ENCODE peak calls at places on chromosomes 1 and 21, in seven cellular contexts. W is GM12865, U is OCI-LY7, G is cardiac fibroblast, Z is coronary artery, H is lower lobe of right lung, Q is AG04449. E is an unnamed sample.

GRCh38 chr1:168556647-168557046 is 12.8 kb upstream of the XCL2 start:
- DNase-seq in W (no peak), U (no peak), G (no peak), Z (no peak), H (no peak), Q (no peak), E (no peak)

GRCh38 chr1:153366261-153366660 is 8.6 kb downstream of the S100A9 start:
- DNase-seq in W (no peak), U (no peak), G (no peak), Z (peak), H (no peak), Q (no peak), E (no peak)

GRCh38 chr1:93448292-93448982 is 519 bp downstream of the FNBP1L start:
- DNase-seq in W (no peak), U (no peak), G (peak), Z (no peak), H (peak), Q (no peak), E (no peak)

GRCh38 chr21:36092676-36093075 is 22.9 kb downstream of the CBR1 start:
- DNase-seq in W (no peak), U (no peak), G (no peak), Z (no peak), H (no peak), Q (no peak), E (no peak)

GRCh38 chr1:16727190-16728111 is 12.9 kb upstream of the RNU1-4 start:
- DNase-seq in W (peak), U (peak), G (peak), Z (peak), H (no peak), Q (no peak), E (peak)

GRCh38 chr1:84889437-84889836 is 3.6 kb downstream of the LPAR3 start:
- DNase-seq in W (no peak), U (no peak), G (peak), Z (no peak), H (no peak), Q (no peak), E (no peak)

GRCh38 chr1:54118704-54119103 is 34.1 kb downstream of the CDCP2 start:
- DNase-seq in W (no peak), U (no peak), G (peak), Z (no peak), H (no peak), Q (peak), E (peak)

GRCh38 chr21:42527489-42528158 is 14.0 kb downstream of the SLC37A1 start:
- DNase-seq in W (peak), U (peak), G (no peak), Z (peak), H (no peak), Q (no peak), E (no peak)

GRCh38 chr1:203601717-203602309 is 24.8 kb upstream of the ATP2B4 start:
- DNase-seq in W (no peak), U (no peak), G (no peak), Z (no peak), H (no peak), Q (no peak), E (no peak)

GRCh38 chr1:78840447-78841251 is 165.9 kb downstream of the ADGRL4 start:
- DNase-seq in W (peak), U (no peak), G (peak), Z (no peak), H (no peak), Q (peak), E (peak)

GRCh38 chr1:44200336-44200735 is 12.9 kb upstream of the DMAP1 start:
- DNase-seq in W (no peak), U (no peak), G (no peak), Z (no peak), H (no peak), Q (no peak), E (no peak)

GRCh38 chr1:68141801-68142440 is 90.4 kb downstream of the WLS start:
- DNase-seq in W (no peak), U (no peak), G (peak), Z (no peak), H (no peak), Q (no peak), E (no peak)

GRCh38 chr1:84152649-84153056 is 8.6 kb downstream of the PRKACB start:
- DNase-seq in W (peak), U (peak), G (peak), Z (no peak), H (no peak), Q (no peak), E (no peak)

GRCh38 chr21:34558166-34558565 is 46.2 kb upstream of the KCNE1 start:
- DNase-seq in W (no peak), U (no peak), G (no peak), Z (no peak), H (no peak), Q (no peak), E (no peak)

GRCh38 chr1:204448321-204448964 is 36.8 kb upstream of the PPP1R15B start:
- DNase-seq in W (peak), U (peak), G (no peak), Z (no peak), H (no peak), Q (no peak), E (no peak)

GRCh38 chr21:36773111-36773510 is 74.2 kb downstream of the SIM2 start:
- DNase-seq in W (no peak), U (no peak), G (peak), Z (peak), H (peak), Q (no peak), E (peak)

GRCh38 chr1:116503535-116504307 is 67.1 kb downstream of the CD58 start:
- DNase-seq in W (peak), U (no peak), G (no peak), Z (no peak), H (no peak), Q (no peak), E (no peak)

GRCh38 chr1:213669964-213670691 is 317.6 kb upstream of the PROX1 start:
- DNase-seq in W (no peak), U (peak), G (no peak), Z (no peak), H (no peak), Q (no peak), E (no peak)

GRCh38 chr1:42742141-42742540 is 2.1 kb upstream of the CLDN19 start:
- DNase-seq in W (no peak), U (no peak), G (no peak), Z (no peak), H (no peak), Q (no peak), E (no peak)

GRCh38 chr1:235411489-235412486 is 44.6 kb downstream of the TBCE start:
- DNase-seq in W (no peak), U (no peak), G (no peak), Z (no peak), H (no peak), Q (no peak), E (no peak)

GRCh38 chr1:183231545-183231944 is 45.5 kb downstream of the LAMC2 start:
- DNase-seq in W (no peak), U (no peak), G (no peak), Z (no peak), H (no peak), Q (no peak), E (no peak)

GRCh38 chr1:94102126-94102525 is 18.8 kb downstream of the ABCA4 start:
- DNase-seq in W (no peak), U (no peak), G (no peak), Z (no peak), H (no peak), Q (no peak), E (no peak)

GRCh38 chr1:200334661-200335256 is 75.1 kb downstream of the ZNF281 start:
- DNase-seq in W (no peak), U (no peak), G (no peak), Z (no peak), H (no peak), Q (no peak), E (no peak)

GRCh38 chr1:201224671-201225400 is 34.2 kb downstream of the IGFN1 start:
- DNase-seq in W (no peak), U (no peak), G (no peak), Z (peak), H (no peak), Q (no peak), E (peak)

GRCh38 chr1:155124503-155125463 is 2.9 kb upstream of the EFNA1 start:
- DNase-seq in W (no peak), U (no peak), G (peak), Z (no peak), H (peak), Q (no peak), E (peak)

GRCh38 chr21:42062543-42063022 is 8.5 kb upstream of the UMODL1 start:
- DNase-seq in W (peak), U (peak), G (no peak), Z (no peak), H (peak), Q (no peak), E (no peak)

GRCh38 chr1:168783424-168783823 is 54.4 kb upstream of the DPT start:
- DNase-seq in W (no peak), U (no peak), G (no peak), Z (no peak), H (no peak), Q (no peak), E (no peak)

GRCh38 chr1:177945943-177946650 is 23.8 kb downstream of the SEC16B start:
- DNase-seq in W (peak), U (peak), G (peak), Z (no peak), H (no peak), Q (no peak), E (peak)

GRCh38 chr1:208149776-208150514 is 94.2 kb downstream of the PLXNA2 start:
- DNase-seq in W (no peak), U (no peak), G (peak), Z (no peak), H (no peak), Q (no peak), E (peak)

GRCh38 chr1:204928671-204929486 is 58.2 kb downstream of the NFASC start:
- DNase-seq in W (no peak), U (no peak), G (no peak), Z (peak), H (no peak), Q (no peak), E (no peak)

GRCh38 chr1:25232866-25233784 is 823 bp upstream of the SYF2 start:
- DNase-seq in W (peak), U (peak), G (peak), Z (peak), H (peak), Q (peak), E (peak)

GRCh38 chr1:243712890-243713425 is 137.1 kb downstream of the AKT3 start:
- DNase-seq in W (no peak), U (no peak), G (no peak), Z (no peak), H (no peak), Q (no peak), E (no peak)

DNA sequence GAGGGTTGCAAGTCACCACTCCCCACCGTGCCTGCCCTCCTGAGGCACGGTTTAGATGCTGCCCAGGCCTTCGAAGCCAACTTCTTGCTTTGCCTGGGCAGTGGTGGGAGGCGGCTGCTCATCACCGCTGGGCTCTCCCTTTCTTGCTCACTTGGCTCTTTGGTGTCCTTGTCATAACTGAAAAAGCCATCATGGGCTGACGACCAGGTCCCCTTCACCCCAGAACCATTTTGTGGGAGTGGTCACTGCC is 18.2 kb upstream of the KANK4 start:
- DNase-seq in W (no peak), U (no peak), G (no peak), Z (no peak), H (no peak), Q (no peak), E (no peak)
- H3K4me3 ChIP-seq in W (no peak), U (no peak), G (no peak), Z (peak), H (no peak), Q (no peak), E (no peak)

GRCh38 chr1:112954945-112955677 is 885 bp downstream of the SLC16A1 start:
- DNase-seq in W (peak), U (peak), G (peak), Z (peak), H (peak), Q (no peak), E (peak)

GRCh38 chr1:112956503-112957132 is 622 bp upstream of the SLC16A1 start:
- DNase-seq in W (peak), U (peak), G (no peak), Z (peak), H (peak), Q (no peak), E (peak)

GRCh38 chr1:112957133-112957812 is 1.3 kb upstream of the SLC16A1 start:
- DNase-seq in W (peak), U (peak), G (peak), Z (no peak), H (no peak), Q (peak), E (peak)

GRCh38 chr1:112955678-112956502 is at the start of gene SLC16A1:
- DNase-seq in W (peak), U (peak), G (peak), Z (peak), H (peak), Q (peak), E (peak)

DNA sequence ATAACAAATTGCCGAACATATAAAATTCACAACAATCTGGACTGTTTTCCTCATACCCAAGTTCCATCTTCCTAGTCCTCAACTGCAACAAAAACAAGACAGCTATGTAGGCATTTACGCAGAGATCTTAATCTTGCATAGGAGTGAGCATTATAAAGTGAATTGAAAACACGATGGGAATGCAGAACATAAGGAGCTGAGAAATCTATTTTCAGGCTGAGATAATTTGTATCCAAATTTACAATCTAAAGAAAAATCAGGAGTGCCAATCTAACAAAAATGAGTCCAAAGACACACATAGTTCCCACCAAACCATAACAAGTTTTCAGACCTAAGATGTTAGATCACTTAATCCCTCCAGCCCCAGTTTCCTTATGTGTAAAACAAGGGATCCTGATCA is 1.9 kb downstream of the SLC16A1 start:
- DNase-seq in W (no peak), U (no peak), G (no peak), Z (no peak), H (no peak), Q (no peak), E (no peak)
- TF ChIP-seq CTCF in W (no peak), U (no peak), G (no peak), Z (no peak), H (no peak), Q (no peak), E (no peak)

GRCh38 chr1:55421317-55421716 is 206.2 kb upstream of the USP24 start:
- DNase-seq in W (no peak), U (no peak), G (peak), Z (no peak), H (no peak), Q (no peak), E (no peak)

GRCh38 chr1:55418625-55419024 is 203.5 kb upstream of the USP24 start:
- DNase-seq in W (no peak), U (no peak), G (no peak), Z (no peak), H (no peak), Q (no peak), E (no peak)

GRCh38 chr1:55420866-55421265 is 205.7 kb upstream of the USP24 start:
- DNase-seq in W (no peak), U (no peak), G (peak), Z (no peak), H (no peak), Q (no peak), E (no peak)

GRCh38 chr1:55418208-55418607 is 203.0 kb upstream of the USP24 start:
- DNase-seq in W (no peak), U (no peak), G (no peak), Z (no peak), H (no peak), Q (no peak), E (no peak)

DNA sequence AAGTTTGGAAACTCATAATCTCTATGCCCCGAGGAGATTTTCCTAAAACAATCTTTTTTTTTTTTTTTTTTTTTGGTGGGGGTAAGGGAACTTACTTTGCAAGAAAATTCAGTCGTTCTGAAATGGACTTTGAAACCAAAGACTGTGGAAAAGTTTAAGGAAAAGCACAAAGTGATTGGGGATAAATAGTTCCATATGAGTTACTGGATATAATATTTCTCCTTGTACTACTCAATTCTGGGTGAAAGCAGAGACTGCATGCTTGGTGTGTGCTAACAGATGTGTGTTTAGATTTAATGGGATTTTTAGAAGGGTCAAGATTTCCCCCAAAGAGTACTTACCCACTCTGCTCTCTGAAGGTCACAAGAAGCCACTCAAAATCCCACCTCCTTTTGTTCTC is 204.9 kb upstream of the USP24 start:
- DNase-seq in W (no peak), U (no peak), G (no peak), Z (no peak), H (no peak), Q (no peak), E (no peak)
- H3K4me3 ChIP-seq in W (no peak), U (no peak), G (no peak), Z (no peak), H (no peak), Q (no peak), E (no peak)

GRCh38 chr1:109024651-109025050 is 17.3 kb downstream of the WDR47 start:
- DNase-seq in W (no peak), U (no peak), G (no peak), Z (no peak), H (no peak), Q (no peak), E (peak)

GRCh38 chr1:109025691-109026090 is 16.2 kb downstream of the WDR47 start:
- DNase-seq in W (no peak), U (no peak), G (no peak), Z (no peak), H (no peak), Q (no peak), E (no peak)

GRCh38 chr1:109027841-109028240 is 14.1 kb downstream of the WDR47 start:
- DNase-seq in W (no peak), U (no peak), G (no peak), Z (no peak), H (no peak), Q (no peak), E (no peak)
- TF ChIP-seq CTCF in W (no peak), U (peak), G (peak), Z (no peak), H (peak), Q (no peak), E (no peak)

DNA sequence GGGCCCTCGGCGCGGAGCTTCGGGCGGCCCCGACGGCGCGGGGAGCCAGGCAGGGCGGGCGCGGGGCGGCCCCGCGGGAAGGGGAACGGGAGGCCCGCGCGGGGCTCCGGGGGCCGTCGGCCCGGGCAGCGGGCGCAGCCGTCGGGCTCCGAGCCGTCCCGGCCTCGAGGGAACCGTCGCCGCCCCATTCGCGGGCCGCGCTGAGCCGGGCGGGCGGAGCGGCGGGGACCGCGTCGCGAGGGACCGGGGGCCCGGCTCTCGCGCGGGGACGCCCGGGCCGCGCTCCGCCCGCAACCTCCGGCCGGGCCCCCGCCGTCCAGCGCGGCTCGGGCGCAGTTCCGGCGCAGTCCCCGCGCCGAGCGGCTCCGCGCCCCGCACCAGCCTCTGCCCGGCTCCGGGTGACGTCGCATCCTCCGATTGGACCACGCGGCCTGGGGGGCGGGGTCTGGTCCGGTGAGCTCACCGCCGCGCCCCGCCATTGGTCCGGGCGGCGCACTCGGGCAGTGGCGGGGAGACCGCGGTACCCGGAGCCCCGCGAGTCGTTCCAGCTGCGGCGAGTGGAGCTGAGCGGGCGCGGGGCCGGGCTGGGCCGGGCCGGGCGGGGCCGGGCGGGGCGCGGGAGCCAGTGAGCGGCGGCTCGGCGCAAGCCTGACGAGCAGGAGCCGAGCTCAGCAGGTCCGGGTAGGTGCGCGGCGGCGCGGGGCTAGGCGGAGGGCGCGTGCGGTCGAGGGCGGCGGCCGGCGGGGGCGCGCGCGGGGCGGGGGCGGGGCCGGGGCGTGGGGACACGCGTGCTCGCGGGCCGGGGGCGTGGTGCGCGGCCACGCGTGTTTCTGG is 66.7 kb upstream of the VAMP3 start:
- DNase-seq in W (peak), U (no peak), G (peak), Z (peak), H (peak), Q (peak), E (peak)
- H3K4me3 ChIP-seq in W (no peak), U (no peak), G (no peak), Z (peak), H (peak), Q (peak), E (peak)

GRCh38 chr1:195735140-195735539 is 873.1 kb downstream of the KCNT2 start:
- DNase-seq in W (no peak), U (no peak), G (no peak), Z (no peak), H (no peak), Q (no peak), E (no peak)

GRCh38 chr1:195733408-195733807 is 874.8 kb downstream of the KCNT2 start:
- DNase-seq in W (no peak), U (no peak), G (no peak), Z (no peak), H (no peak), Q (no peak), E (no peak)

GRCh38 chr1:195731385-195731784 is 876.9 kb downstream of the KCNT2 start:
- DNase-seq in W (no peak), U (no peak), G (no peak), Z (no peak), H (no peak), Q (no peak), E (no peak)

GRCh38 chr1:195738971-195739650 is 869.1 kb downstream of the KCNT2 start:
- DNase-seq in W (no peak), U (no peak), G (no peak), Z (no peak), H (no peak), Q (peak), E (no peak)

GRCh38 chr1:195733826-195734225 is 874.4 kb downstream of the KCNT2 start:
- DNase-seq in W (peak), U (peak), G (peak), Z (no peak), H (no peak), Q (no peak), E (peak)
- TF ChIP-seq CTCF in W (peak), U (peak), G (peak), Z (no peak), H (peak), Q (peak), E (peak)

GRCh38 chr1:1344672-1345361 is 4.4 kb downstream of the DVL1 start:
- DNase-seq in W (no peak), U (no peak), G (no peak), Z (no peak), H (no peak), Q (no peak), E (peak)
- H3K4me3 ChIP-seq in W (no peak), U (no peak), G (no peak), Z (no peak), H (no peak), Q (peak), E (no peak)

GRCh38 chr1:27292111-27292510 is 29.9 kb upstream of the TMEM222 start:
- DNase-seq in W (no peak), U (no peak), G (no peak), Z (no peak), H (peak), Q (no peak), E (peak)
- TF ChIP-seq CTCF in W (no peak), U (no peak), G (no peak), Z (no peak), H (no peak), Q (no peak), E (no peak)